ENCODE peak calls at places on chromosome 16, in five cellular contexts. A, U, L, M and E are unnamed samples.

GRCh38 chr16:709651-710499 is 4.3 kb upstream of the FBXL16 start:
- DNase-seq in A (no peak), U (peak), L (no peak), M (peak), E (no peak)

GRCh38 chr16:26727801-26728200 is 338.9 kb upstream of the C16orf82 start:
- DNase-seq in A (no peak), U (no peak), L (no peak), M (no peak), E (no peak)

GRCh38 chr16:29663829-29664132 is 734 bp downstream of the SPN start:
- DNase-seq in A (no peak), U (no peak), L (no peak), M (no peak), E (no peak)

GRCh38 chr16:52597073-52597771 is 50.3 kb upstream of the TOX3 start:
- DNase-seq in A (no peak), U (no peak), L (no peak), M (no peak), E (no peak)

GRCh38 chr16:1450218-1450617 is 5.9 kb upstream of the CCDC154 start:
- DNase-seq in A (no peak), U (no peak), L (no peak), M (peak), E (no peak)

GRCh38 chr16:1537763-1538289 is 4.4 kb downstream of the TMEM204 start:
- DNase-seq in A (no peak), U (no peak), L (no peak), M (no peak), E (no peak)

GRCh38 chr16:12586701-12587100 is 217.0 kb downstream of the CPPED1 start:
- DNase-seq in A (no peak), U (no peak), L (no peak), M (no peak), E (no peak)

GRCh38 chr16:67668495-67669157 is 2.0 kb downstream of the C16orf86 start:
- DNase-seq in A (no peak), U (no peak), L (no peak), M (no peak), E (no peak)

GRCh38 chr16:69276143-69277115 is 34.7 kb upstream of the VPS4A start:
- DNase-seq in A (no peak), U (peak), L (no peak), M (no peak), E (no peak)

GRCh38 chr16:19168173-19169080 is at the start of gene SYT17:
- DNase-seq in A (no peak), U (no peak), L (no peak), M (no peak), E (no peak)

GRCh38 chr16:27920391-27920891 is 143.1 kb downstream of the GSG1L start:
- DNase-seq in A (no peak), U (no peak), L (no peak), M (peak), E (no peak)

GRCh38 chr16:28187595-28188004 is 24.2 kb downstream of the XPO6 start:
- DNase-seq in A (no peak), U (no peak), L (no peak), M (no peak), E (no peak)

GRCh38 chr16:26951950-26952349 is 114.8 kb upstream of the C16orf82 start:
- DNase-seq in A (no peak), U (no peak), L (no peak), M (no peak), E (no peak)

GRCh38 chr16:49108611-49109010 is 173.0 kb downstream of the CBLN1 start:
- DNase-seq in A (no peak), U (no peak), L (no peak), M (no peak), E (no peak)

GRCh38 chr16:57192720-57193486 is 6.8 kb downstream of the RSPRY1 start:
- DNase-seq in A (no peak), U (peak), L (no peak), M (no peak), E (no peak)

GRCh38 chr16:17452931-17453330 is 17.8 kb downstream of the XYLT1 start:
- DNase-seq in A (no peak), U (peak), L (no peak), M (no peak), E (no peak)

GRCh38 chr16:50482271-50482670 is 65.9 kb upstream of the NKD1 start:
- DNase-seq in A (no peak), U (no peak), L (no peak), M (no peak), E (no peak)

GRCh38 chr16:14278749-14279148 is 207.6 kb downstream of the MRTFB start:
- DNase-seq in A (no peak), U (no peak), L (no peak), M (no peak), E (no peak)

GRCh38 chr16:77789646-77790370 is 1.4 kb downstream of the VAT1L start:
- DNase-seq in A (no peak), U (no peak), L (no peak), M (peak), E (no peak)

GRCh38 chr16:11994187-11995119 is 17.9 kb downstream of the SNX29 start:
- DNase-seq in A (no peak), U (no peak), L (no peak), M (no peak), E (no peak)

GRCh38 chr16:86766700-86767099 is 188.4 kb downstream of the FOXL1 start:
- DNase-seq in A (no peak), U (no peak), L (no peak), M (no peak), E (no peak)